ENCODE peak calls at places on chromosomes 3 and 15, in five cellular contexts. V is NT2/D1; B is naive thymus-derived CD4-positive, alpha-beta T cell; U is right cardiac atrium; M is sigmoid colon. S is an unnamed sample.

GRCh38 chr3:16885948-16886683 is 1.4 kb downstream of the PLCL2 start:
- DNase-seq in V (no peak), B (peak; percentile 33), U (no peak), M (no peak), S (no peak)

GRCh38 chr3:22835041-22835440 is 368.1 kb upstream of the UBE2E2 start:
- DNase-seq in V (no peak), B (no peak), U (no peak), M (no peak), S (no peak)

GRCh38 chr3:163953526-163953925 is 1124.8 kb downstream of the SI start:
- DNase-seq in V (no peak), B (no peak), U (no peak), M (peak; percentile 42), S (no peak)

GRCh38 chr15:53693729-53694533 is 65.5 kb downstream of the WDR72 start:
- DNase-seq in V (no peak), B (no peak), U (peak; percentile 49), M (peak; percentile 77), S (no peak)

GRCh38 chr15:63986751-63987341 is 59.4 kb downstream of the DAPK2 start:
- DNase-seq in V (no peak), B (no peak), U (no peak), M (no peak), S (no peak)

GRCh38 chr3:149011676-149012075 is 20.3 kb downstream of the GYG1 start:
- DNase-seq in V (no peak), B (no peak), U (peak; percentile 27), M (no peak), S (no peak)

GRCh38 chr3:58608648-58609047 is 31.5 kb upstream of the FAM107A start:
- DNase-seq in V (no peak), B (no peak), U (no peak), M (no peak), S (no peak)

GRCh38 chr3:196073188-196073838 is 8.6 kb downstream of the TFRC start:
- DNase-seq in V (no peak), B (peak; percentile 76), U (peak; percentile 42), M (no peak), S (peak; percentile 79)

GRCh38 chr3:74423867-74424266 is 190.6 kb downstream of the CNTN3 start:
- DNase-seq in V (no peak), B (no peak), U (no peak), M (no peak), S (no peak)

GRCh38 chr3:32872487-32873382 is 54.9 kb downstream of the TRIM71 start:
- DNase-seq in V (no peak), B (no peak), U (no peak), M (peak; percentile 86), S (no peak)

GRCh38 chr3:79724206-79724605 is 43.6 kb downstream of the ROBO1 start:
- DNase-seq in V (peak; percentile 30), B (no peak), U (no peak), M (no peak), S (peak; percentile 42)

GRCh38 chr3:141379250-141379872 is 11.1 kb downstream of the ZBTB38 start:
- DNase-seq in V (no peak), B (no peak), U (no peak), M (no peak), S (no peak)

GRCh38 chr3:141000027-141000663 is 51.0 kb upstream of the SPSB4 start:
- DNase-seq in V (peak; percentile 70), B (peak; percentile 43), U (peak; percentile 68), M (peak; percentile 74), S (peak; percentile 58)

GRCh38 chr15:57578288-57578900 is 13.3 kb upstream of the MYZAP start:
- DNase-seq in V (no peak), B (no peak), U (no peak), M (no peak), S (no peak)

GRCh38 chr3:183534249-183534648 is 21.3 kb downstream of the KLHL6 start:
- DNase-seq in V (no peak), B (no peak), U (no peak), M (no peak), S (no peak)

GRCh38 chr3:183536238-183536880 is 19.1 kb downstream of the KLHL6 start:
- DNase-seq in V (no peak), B (no peak), U (no peak), M (no peak), S (no peak)

GRCh38 chr3:183529717-183530116 is 25.8 kb downstream of the KLHL6 start:
- DNase-seq in V (no peak), B (no peak), U (no peak), M (no peak), S (no peak)

GRCh38 chr3:183533410-183534132 is 21.9 kb downstream of the KLHL6 start:
- DNase-seq in V (no peak), B (no peak), U (no peak), M (no peak), S (peak; percentile 40)

GRCh38 chr3:183532620-183533409 is 22.7 kb downstream of the KLHL6 start:
- DNase-seq in V (no peak), B (no peak), U (no peak), M (no peak), S (peak; percentile 39)
- H3K4me3 ChIP-seq in V (no peak overlapping the region), B (no peak overlapping the region), U (no peak overlapping the region), M (no peak overlapping the region), S (no peak overlapping the region)

DNA sequence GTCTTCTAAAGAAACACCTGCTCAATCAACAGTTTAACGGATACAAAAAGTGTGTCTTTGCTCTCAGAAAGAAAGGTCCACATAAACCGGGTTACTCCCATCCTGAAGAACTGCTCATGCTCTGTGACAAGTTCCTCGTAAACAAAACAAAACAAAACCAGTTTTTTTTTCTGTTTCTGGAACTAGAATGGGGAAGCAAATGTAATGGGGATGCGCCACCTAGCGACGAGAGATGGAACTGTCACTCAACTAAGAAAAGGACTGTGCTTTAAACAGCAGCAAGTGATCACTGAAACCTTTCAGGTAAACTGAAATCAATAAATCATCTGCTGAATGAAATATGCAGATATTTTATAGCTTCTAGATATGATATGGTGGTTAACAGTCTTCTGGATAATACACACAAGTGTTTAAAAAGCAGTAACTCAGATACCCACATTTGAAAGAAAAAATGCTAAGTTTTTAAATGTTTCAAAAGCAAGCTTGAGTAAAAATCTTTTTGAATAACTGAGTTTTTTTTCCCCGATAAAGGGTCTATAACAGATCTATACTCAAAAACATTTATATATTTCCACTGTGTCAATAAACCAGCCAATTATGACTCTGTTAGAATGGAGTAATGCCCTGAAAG is 10.9 kb downstream of the TM2D3 start:
- DNase-seq in V (peak; percentile 55), B (peak; percentile 67), U (peak; percentile 64), M (peak; percentile 77), S (peak; percentile 67)
- H3K4me3 ChIP-seq in V (no peak overlapping the region), B (no peak overlapping the region), U (no peak overlapping the region), M (no peak overlapping the region), S (no peak overlapping the region)

GRCh38 chr3:94064243-94064642 is 1.4 kb downstream of the NSUN3 start:
- DNase-seq in V (no peak), B (no peak), U (no peak), M (no peak), S (no peak)
- H3K4me3 ChIP-seq in V (no peak overlapping the region), B (no peak overlapping the region), U (peak overlapping the region; percentile 77), M (no peak overlapping the region), S (no peak overlapping the region)

DNA sequence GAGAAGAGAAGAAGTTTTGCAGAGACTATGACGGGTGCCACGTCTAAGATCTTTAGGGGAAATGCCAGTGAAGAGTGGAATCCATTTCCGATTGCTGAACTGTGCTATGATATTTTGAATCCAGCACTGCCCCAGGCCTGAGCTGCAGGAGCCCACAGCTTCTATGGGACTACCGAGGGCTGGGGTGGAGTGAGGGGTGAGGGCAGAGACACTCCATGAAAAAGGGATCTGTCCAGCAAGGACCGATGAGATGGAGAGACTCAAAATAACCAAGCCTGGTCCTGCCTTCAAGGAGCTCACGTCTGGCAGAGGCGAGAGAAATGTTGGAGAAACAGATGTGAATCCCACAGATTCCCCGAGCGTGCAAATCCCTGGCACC is 79.8 kb upstream of the MEF2A start:
- DNase-seq in V (no peak), B (no peak), U (no peak), M (no peak), S (peak; percentile 51)
- H3K4me3 ChIP-seq in V (no peak overlapping the region), B (no peak overlapping the region), U (peak overlapping the region; percentile 38), M (peak overlapping the region; percentile 49), S (peak overlapping the region; percentile 51)

GRCh38 chr15:62403164-62403809 is 238.2 kb upstream of the C2CD4B start:
- DNase-seq in V (no peak), B (no peak), U (no peak), M (no peak), S (no peak)
- H3K4me3 ChIP-seq in V (no peak overlapping the region), B (no peak overlapping the region), U (no peak overlapping the region), M (no peak overlapping the region), S (no peak overlapping the region)

GRCh38 chr3:179449621-179450020 is 1.6 kb downstream of the GNB4 start:
- DNase-seq in V (no peak), B (no peak), U (no peak), M (no peak), S (no peak)
- H3K4me3 ChIP-seq in V (no peak overlapping the region), B (no peak overlapping the region), U (peak overlapping the region; percentile 86), M (peak overlapping the region; percentile 84), S (no peak overlapping the region)

GRCh38 chr15:83108266-83109219 is 1.1 kb downstream of the TM6SF1 start:
- DNase-seq in V (no peak), B (no peak), U (peak; percentile 62), M (peak; percentile 82), S (peak; percentile 56)
- H3K4me3 ChIP-seq in V (peak overlapping the region; percentile 56), B (peak overlapping the region; percentile 22), U (peak overlapping the region; percentile 59), M (peak overlapping the region; percentile 59), S (peak overlapping the region; percentile 60)

GRCh38 chr15:74598126-74598842 is 17.4 kb upstream of the CLK3 start:
- DNase-seq in V (no peak), B (peak; percentile 77), U (peak; percentile 94), M (peak; percentile 98), S (peak; percentile 100)

GRCh38 chr15:74594455-74594854 is 21.2 kb upstream of the CLK3 start:
- DNase-seq in V (no peak), B (no peak), U (no peak), M (no peak), S (peak; percentile 24)

GRCh38 chr15:74595271-74595670 is 20.4 kb upstream of the CLK3 start:
- DNase-seq in V (no peak), B (no peak), U (no peak), M (no peak), S (peak; percentile 25)

GRCh38 chr15:74603026-74603788 is 12.4 kb upstream of the CLK3 start:
- DNase-seq in V (no peak), B (no peak), U (no peak), M (no peak), S (no peak)

GRCh38 chr15:74599156-74599555 is 16.5 kb upstream of the CLK3 start:
- DNase-seq in V (no peak), B (no peak), U (no peak), M (no peak), S (no peak)
- H3K4me3 ChIP-seq in V (no peak overlapping the region), B (peak overlapping the region; percentile 83), U (peak overlapping the region; percentile 62), M (peak overlapping the region; percentile 64), S (no peak overlapping the region)

GRCh38 chr3:15063238-15063637 is 1.9 kb downstream of the MRPS25 start:
- DNase-seq in V (no peak), B (no peak), U (no peak), M (no peak), S (no peak)
- H3K4me3 ChIP-seq in V (no peak overlapping the region), B (no peak overlapping the region), U (no peak overlapping the region), M (no peak overlapping the region), S (no peak overlapping the region)

DNA sequence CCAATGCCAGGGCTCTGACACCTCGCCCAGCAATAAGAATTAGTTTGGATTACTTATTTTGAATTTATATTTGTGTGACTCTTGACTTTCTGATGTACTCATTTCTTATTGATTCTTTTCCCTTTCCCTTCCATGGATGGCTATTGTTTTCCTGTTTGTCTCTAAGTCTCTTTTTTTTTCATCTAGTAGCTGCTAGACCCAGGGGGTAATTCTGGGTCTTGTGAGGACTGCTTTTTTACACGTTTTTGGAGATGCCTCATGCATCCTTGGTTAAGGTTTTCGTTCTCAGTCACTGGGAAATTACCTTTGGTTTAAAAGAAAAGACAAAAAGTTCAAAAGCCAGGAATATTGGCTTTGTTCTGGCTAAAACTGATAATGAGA is 70.2 kb upstream of the STRIT1 start:
- DNase-seq in V (no peak), B (no peak), U (no peak), M (no peak), S (no peak)
- H3K4me3 ChIP-seq in V (no peak overlapping the region), B (no peak overlapping the region), U (no peak overlapping the region), M (no peak overlapping the region), S (no peak overlapping the region)